ENCODE peak calls at places on chromosomes 6 and 20, in six cellular contexts. One of them, this sample, is unnamed.

GRCh38 chr20:45779011-45779915 is 12.4 kb downstream of the WFDC3 start:
- DNase-seq in tibial nerve: peak; percentile 90
- DNase-seq in MM.1S: no peak
- DNase-seq in AG09309: peak; percentile 97
- DNase-seq in tibial artery: peak; percentile 97
- DNase-seq in body of pancreas: peak; percentile 94
- DNase-seq in this sample: peak; percentile 99

GRCh38 chr6:52587001-52587400 is 10.1 kb upstream of the TRAM2 start:
- DNase-seq in MM.1S: no peak
- DNase-seq in AG09309: no peak
- DNase-seq in tibial nerve: no peak
- DNase-seq in tibial artery: no peak
- DNase-seq in body of pancreas: no peak
- DNase-seq in this sample: no peak

GRCh38 chr6:93047033-93047432 is 372.3 kb downstream of the EPHA7 start:
- DNase-seq in body of pancreas: no peak
- DNase-seq in tibial artery: no peak
- DNase-seq in MM.1S: no peak
- DNase-seq in tibial nerve: no peak
- DNase-seq in AG09309: no peak
- DNase-seq in this sample: no peak

GRCh38 chr6:157609556-157609955 is 213.5 kb upstream of the SNX9 start:
- DNase-seq in tibial artery: peak; percentile 34
- DNase-seq in MM.1S: no peak
- DNase-seq in AG09309: no peak
- DNase-seq in body of pancreas: no peak
- DNase-seq in tibial nerve: no peak
- DNase-seq in this sample: no peak

GRCh38 chr6:34773906-34774305 is 16.6 kb downstream of the SNRPC start:
- DNase-seq in tibial artery: no peak
- DNase-seq in AG09309: no peak
- DNase-seq in MM.1S: no peak
- DNase-seq in tibial nerve: no peak
- DNase-seq in body of pancreas: no peak
- DNase-seq in this sample: no peak

GRCh38 chr6:12950879-12951814 is 234.6 kb downstream of the PHACTR1 start:
- DNase-seq in MM.1S: no peak
- DNase-seq in tibial nerve: no peak
- DNase-seq in body of pancreas: no peak
- DNase-seq in AG09309: no peak
- DNase-seq in tibial artery: no peak
- DNase-seq in this sample: no peak

GRCh38 chr6:100574836-100575235 is 110.1 kb upstream of the SIM1 start:
- DNase-seq in tibial artery: no peak
- DNase-seq in AG09309: no peak
- DNase-seq in tibial nerve: no peak
- DNase-seq in MM.1S: no peak
- DNase-seq in body of pancreas: no peak
- DNase-seq in this sample: no peak

GRCh38 chr20:35887393-35888064 is 66.8 kb downstream of the SCAND1 start:
- DNase-seq in MM.1S: no peak
- DNase-seq in tibial nerve: no peak
- DNase-seq in body of pancreas: no peak
- DNase-seq in AG09309: no peak
- DNase-seq in tibial artery: no peak
- DNase-seq in this sample: no peak

GRCh38 chr6:150857062-150857905 is 8.2 kb upstream of the MTHFD1L start:
- DNase-seq in tibial artery: no peak
- DNase-seq in AG09309: peak; percentile 96
- DNase-seq in body of pancreas: no peak
- DNase-seq in tibial nerve: no peak
- DNase-seq in MM.1S: no peak
- DNase-seq in this sample: peak; percentile 98

GRCh38 chr20:64232794-64233193 is 22.8 kb upstream of the PCMTD2 start:
- DNase-seq in tibial nerve: no peak
- DNase-seq in AG09309: no peak
- DNase-seq in body of pancreas: peak; percentile 30
- DNase-seq in MM.1S: no peak
- DNase-seq in tibial artery: no peak
- DNase-seq in this sample: no peak

GRCh38 chr20:35578469-35578868 is 36.6 kb downstream of the ERGIC3 start:
- DNase-seq in body of pancreas: no peak
- DNase-seq in MM.1S: no peak
- DNase-seq in AG09309: no peak
- DNase-seq in tibial nerve: no peak
- DNase-seq in tibial artery: no peak
- DNase-seq in this sample: no peak

GRCh38 chr20:24956001-24956761 is 7.1 kb downstream of the CST7 start:
- DNase-seq in tibial nerve: no peak
- DNase-seq in AG09309: no peak
- DNase-seq in body of pancreas: no peak
- DNase-seq in MM.1S: no peak
- DNase-seq in tibial artery: no peak
- DNase-seq in this sample: no peak

GRCh38 chr6:81373414-81373813 is 379.1 kb downstream of the TENT5A start:
- DNase-seq in MM.1S: no peak
- DNase-seq in body of pancreas: no peak
- DNase-seq in AG09309: no peak
- DNase-seq in tibial nerve: no peak
- DNase-seq in tibial artery: no peak
- DNase-seq in this sample: no peak

GRCh38 chr20:13288357-13288756 is 67.3 kb downstream of the ISM1 start:
- DNase-seq in tibial nerve: no peak
- DNase-seq in AG09309: no peak
- DNase-seq in body of pancreas: no peak
- DNase-seq in tibial artery: no peak
- DNase-seq in MM.1S: no peak
- DNase-seq in this sample: no peak

GRCh38 chr20:24698189-24698588 is 228.8 kb downstream of the SYNDIG1 start:
- DNase-seq in tibial nerve: no peak
- DNase-seq in tibial artery: peak; percentile 31
- DNase-seq in body of pancreas: no peak
- DNase-seq in AG09309: no peak
- DNase-seq in MM.1S: no peak
- DNase-seq in this sample: no peak

GRCh38 chr6:56148488-56149190 is 98.7 kb downstream of the COL21A1 start:
- DNase-seq in AG09309: no peak
- DNase-seq in tibial artery: no peak
- DNase-seq in tibial nerve: no peak
- DNase-seq in MM.1S: no peak
- DNase-seq in body of pancreas: no peak
- DNase-seq in this sample: no peak

GRCh38 chr6:38175786-38176185 is 356.3 kb downstream of the ZFAND3 start:
- DNase-seq in tibial artery: no peak
- DNase-seq in body of pancreas: no peak
- DNase-seq in tibial nerve: no peak
- DNase-seq in MM.1S: no peak
- DNase-seq in AG09309: no peak
- DNase-seq in this sample: no peak

GRCh38 chr6:107866606-107867301 is 42.6 kb upstream of the SCML4 start:
- DNase-seq in body of pancreas: no peak
- DNase-seq in MM.1S: peak; percentile 47
- DNase-seq in AG09309: no peak
- DNase-seq in tibial artery: no peak
- DNase-seq in tibial nerve: no peak
- DNase-seq in this sample: no peak

GRCh38 chr20:25623225-25623735 is 534 bp downstream of the NANP start:
- DNase-seq in tibial artery: peak; percentile 72
- DNase-seq in body of pancreas: peak; percentile 45
- DNase-seq in AG09309: no peak
- DNase-seq in MM.1S: peak; percentile 21
- DNase-seq in tibial nerve: peak; percentile 8
- DNase-seq in this sample: no peak

GRCh38 chr6:157133856-157134255 is 189.5 kb downstream of the TMEM242 start:
- DNase-seq in AG09309: no peak
- DNase-seq in body of pancreas: no peak
- DNase-seq in tibial artery: no peak
- DNase-seq in tibial nerve: no peak
- DNase-seq in MM.1S: no peak
- DNase-seq in this sample: no peak

GRCh38 chr6:105815657-105816555 is 270.2 kb upstream of the PRDM1 start:
- DNase-seq in MM.1S: no peak
- DNase-seq in tibial nerve: no peak
- DNase-seq in body of pancreas: no peak
- DNase-seq in AG09309: no peak
- DNase-seq in tibial artery: no peak
- DNase-seq in this sample: no peak

GRCh38 chr6:17429381-17430061 is 36.1 kb downstream of the CAP2 start:
- DNase-seq in AG09309: no peak
- DNase-seq in MM.1S: no peak
- DNase-seq in tibial artery: no peak
- DNase-seq in tibial nerve: no peak
- DNase-seq in body of pancreas: peak; percentile 74
- DNase-seq in this sample: no peak

DNA sequence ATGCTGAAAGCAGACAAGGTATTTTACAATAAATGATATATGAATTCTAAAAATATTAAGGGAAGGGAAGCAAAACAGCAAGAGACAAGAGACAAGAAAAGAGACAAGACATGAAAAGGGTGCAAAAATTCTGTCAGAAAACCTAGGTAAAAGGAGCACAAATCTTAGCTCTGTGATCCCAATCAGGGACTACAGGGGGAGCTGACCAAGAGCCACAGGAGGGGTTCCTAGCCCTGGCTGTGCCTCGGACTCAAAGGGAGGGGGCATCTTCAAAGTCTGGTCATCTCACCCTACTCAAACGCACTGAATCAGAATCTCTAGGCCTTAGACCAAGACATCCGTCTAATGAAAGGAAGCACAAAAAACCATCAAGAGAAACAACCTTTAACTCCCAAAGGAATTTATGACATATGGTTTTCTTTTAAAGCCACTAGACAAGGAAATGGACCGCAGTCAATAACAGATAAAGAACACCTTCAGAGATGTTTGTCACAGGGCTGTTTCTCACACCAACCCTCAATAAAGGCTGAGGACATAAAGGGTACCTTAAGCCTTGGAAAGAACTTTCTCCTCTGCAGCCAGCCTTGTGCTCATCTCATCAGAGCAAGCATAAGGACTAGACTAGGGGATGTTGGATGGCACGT is 130.4 kb upstream of the CDYL start:
- DNase-seq in tibial nerve: no peak
- DNase-seq in body of pancreas: no peak
- DNase-seq in tibial artery: no peak
- DNase-seq in MM.1S: no peak
- DNase-seq in AG09309: no peak
- DNase-seq in this sample: no peak
- TF ChIP-seq CTCF in tibial nerve: no peak
- TF ChIP-seq CTCF in body of pancreas: no peak
- TF ChIP-seq CTCF in tibial artery: no peak
- TF ChIP-seq CTCF in MM.1S: no peak
- TF ChIP-seq CTCF in AG09309: no peak
- TF ChIP-seq CTCF in this sample: no peak

DNA sequence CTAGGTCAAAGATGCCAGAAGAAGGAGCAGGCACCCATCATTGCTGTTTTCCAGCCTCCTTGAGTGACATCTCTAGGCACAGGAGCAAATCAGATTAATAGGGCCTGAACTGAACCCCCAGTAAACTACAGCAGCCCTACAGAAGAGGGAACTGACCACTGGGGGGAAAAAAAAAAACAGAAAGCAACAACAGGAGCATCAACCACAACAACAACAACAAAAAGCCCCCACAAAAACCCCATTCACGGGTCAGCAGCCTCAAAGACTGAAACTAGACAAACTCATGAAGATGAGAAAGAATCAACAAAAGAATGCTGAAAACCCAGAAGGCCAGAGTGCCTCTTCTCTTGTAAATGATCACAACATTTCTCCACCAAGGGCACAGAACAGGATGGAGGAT is 537.4 kb upstream of the BTBD3 start:
- DNase-seq in AG09309: no peak
- DNase-seq in tibial nerve: no peak
- DNase-seq in MM.1S: no peak
- DNase-seq in body of pancreas: no peak
- DNase-seq in tibial artery: no peak
- DNase-seq in this sample: no peak
- H3K4me3 ChIP-seq in AG09309: no peak overlapping the region
- H3K4me3 ChIP-seq in tibial nerve: no peak overlapping the region
- H3K4me3 ChIP-seq in MM.1S: no peak overlapping the region
- H3K4me3 ChIP-seq in body of pancreas: no peak overlapping the region
- H3K4me3 ChIP-seq in tibial artery: no peak overlapping the region
- H3K4me3 ChIP-seq in this sample: no peak overlapping the region

DNA sequence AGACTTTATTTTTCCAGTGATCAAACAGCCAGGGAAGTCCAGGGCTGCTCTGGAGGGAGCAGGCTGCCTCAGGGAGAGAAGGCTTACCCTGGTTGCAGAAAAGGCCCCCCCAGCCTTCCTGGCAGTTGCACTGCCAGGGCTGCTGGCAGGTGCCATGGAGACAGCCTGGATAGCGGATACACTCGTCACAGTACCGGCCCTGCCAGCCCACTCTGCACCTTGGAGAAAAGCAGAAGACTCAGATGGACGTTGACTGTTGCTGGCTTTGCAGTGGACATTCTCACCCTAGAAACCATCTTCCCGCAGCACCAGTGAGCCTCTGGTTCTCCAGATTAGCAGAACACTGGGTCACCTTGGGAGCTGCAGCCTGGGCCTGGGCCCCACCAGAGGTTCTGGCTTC is 5.4 kb downstream of the DLL1 start:
- DNase-seq in AG09309: no peak
- DNase-seq in body of pancreas: peak; percentile 8
- DNase-seq in tibial artery: peak; percentile 52
- DNase-seq in tibial nerve: no peak
- DNase-seq in MM.1S: no peak
- DNase-seq in this sample: no peak
- TF ChIP-seq CTCF in AG09309: no peak
- TF ChIP-seq CTCF in body of pancreas: no peak
- TF ChIP-seq CTCF in tibial artery: no peak
- TF ChIP-seq CTCF in tibial nerve: no peak
- TF ChIP-seq CTCF in MM.1S: no peak
- TF ChIP-seq CTCF in this sample: no peak

GRCh38 chr6:138800377-138801150 is 4.7 kb downstream of the ECT2L start:
- DNase-seq in MM.1S: no peak
- DNase-seq in tibial artery: no peak
- DNase-seq in tibial nerve: no peak
- DNase-seq in AG09309: no peak
- DNase-seq in body of pancreas: no peak
- DNase-seq in this sample: no peak

GRCh38 chr6:138798028-138798427 is 2.1 kb downstream of the ECT2L start:
- DNase-seq in MM.1S: no peak
- DNase-seq in tibial nerve: no peak
- DNase-seq in body of pancreas: no peak
- DNase-seq in AG09309: no peak
- DNase-seq in tibial artery: no peak
- DNase-seq in this sample: no peak

DNA sequence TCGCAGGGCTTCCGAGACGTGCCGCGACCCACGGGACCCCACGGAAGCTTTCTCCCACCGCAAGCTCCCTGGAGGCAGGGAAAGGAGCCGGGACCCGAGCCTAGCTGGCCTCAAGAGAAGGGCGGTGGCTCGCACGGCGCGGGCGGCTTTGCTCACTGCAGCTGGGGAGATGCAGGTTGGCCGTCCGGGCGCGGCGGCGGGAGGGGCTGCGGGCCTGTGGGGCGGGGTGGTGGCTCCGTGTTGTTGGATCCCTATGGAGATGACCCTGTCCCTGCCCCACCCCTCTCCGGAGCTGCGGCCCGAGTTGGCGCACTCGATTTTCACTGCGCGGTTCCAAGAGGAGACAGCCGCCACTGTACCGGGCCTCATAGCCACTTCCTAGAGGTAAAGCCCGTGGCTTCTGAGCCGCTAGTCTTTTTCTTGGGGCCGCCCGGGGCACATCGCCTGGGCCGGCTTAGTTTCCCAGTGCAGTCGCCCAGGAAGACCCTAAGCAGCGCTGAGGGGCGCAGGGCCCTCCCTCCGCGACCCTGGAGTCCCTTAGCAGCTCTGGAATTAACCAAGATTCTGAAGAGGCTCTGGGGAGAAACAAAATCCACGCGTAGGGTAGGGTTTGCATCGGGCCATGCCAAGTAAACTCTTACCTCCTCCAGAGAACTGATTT is at the start of gene ECT2L:
- DNase-seq in tibial nerve: peak; percentile 29
- DNase-seq in AG09309: no peak
- DNase-seq in tibial artery: peak; percentile 80
- DNase-seq in body of pancreas: peak; percentile 35
- DNase-seq in MM.1S: no peak
- DNase-seq in this sample: no peak
- H3K4me3 ChIP-seq in tibial nerve: peak within 1 kb of the TSS; percentile 39
- H3K4me3 ChIP-seq in AG09309: peak within 1 kb of the TSS; percentile 19
- H3K4me3 ChIP-seq in tibial artery: peak within 1 kb of the TSS; percentile 45
- H3K4me3 ChIP-seq in body of pancreas: no peak within 1 kb of the TSS
- H3K4me3 ChIP-seq in MM.1S: no peak within 1 kb of the TSS
- H3K4me3 ChIP-seq in this sample: peak within 1 kb of the TSS; percentile 22